ENCODE peak calls at places on chromosome 1, in six cellular contexts. A is H54, L is left cardiac atrium, I is aorta, T is cardiac fibroblast, O is SJSA1. R is an unnamed sample.

GRCh38 chr1:1426496-1426960 is 5.5 kb upstream of the ANKRD65 start:
- DNase-seq in A (no peak), L (no peak), I (no peak), T (no peak), O (no peak), R (no peak)

GRCh38 chr1:191831572-191831971 is 326.7 kb upstream of the RGS18 start:
- DNase-seq in A (no peak), L (no peak), I (no peak), T (no peak), O (no peak), R (peak; percentile 17)

GRCh38 chr1:63487336-63488065 is 35.5 kb downstream of the ITGB3BP start:
- DNase-seq in A (no peak), L (no peak), I (no peak), T (peak; percentile 69), O (peak; percentile 74), R (no peak)

GRCh38 chr1:116988908-116989307 is 12.7 kb upstream of the CD101 start:
- DNase-seq in A (no peak), L (no peak), I (no peak), T (peak; percentile 39), O (peak; percentile 12), R (no peak)

GRCh38 chr1:234535763-234536515 is 57.0 kb upstream of the TARBP1 start:
- DNase-seq in A (no peak), L (peak; percentile 77), I (no peak), T (peak; percentile 78), O (peak; percentile 91), R (no peak)

GRCh38 chr1:159247266-159247665 is 42.6 kb downstream of the ACKR1 start:
- DNase-seq in A (no peak), L (no peak), I (no peak), T (peak; percentile 21), O (no peak), R (no peak)

GRCh38 chr1:9689011-9689706 is 37.6 kb downstream of the PIK3CD start:
- DNase-seq in A (peak; percentile 49), L (peak; percentile 89), I (peak; percentile 95), T (peak; percentile 62), O (peak; percentile 74), R (peak; percentile 85)

GRCh38 chr1:232704694-232705680 is 75.1 kb upstream of the SIPA1L2 start:
- DNase-seq in A (peak; percentile 47), L (no peak), I (no peak), T (peak; percentile 76), O (peak; percentile 40), R (no peak)

GRCh38 chr1:84930831-84931230 is 37.8 kb upstream of the LPAR3 start:
- DNase-seq in A (no peak), L (no peak), I (no peak), T (no peak), O (no peak), R (no peak)

GRCh38 chr1:63746129-63746864 is 27.5 kb upstream of the ROR1 start:
- DNase-seq in A (peak; percentile 26), L (no peak), I (no peak), T (peak; percentile 95), O (peak; percentile 55), R (no peak)

GRCh38 chr1:1281533-1282321 is 1.5 kb downstream of the SCNN1D start:
- DNase-seq in A (peak; percentile 91), L (peak; percentile 68), I (no peak), T (peak; percentile 88), O (no peak), R (no peak)

GRCh38 chr1:206025283-206025820 is 1.7 kb upstream of the CTSE start:
- DNase-seq in A (no peak), L (no peak), I (no peak), T (no peak), O (no peak), R (no peak)

GRCh38 chr1:206144605-206145004 is 27.4 kb upstream of the AVPR1B start:
- DNase-seq in A (no peak), L (no peak), I (no peak), T (no peak), O (no peak), R (no peak)

GRCh38 chr1:179229214-179230140 is at the start of gene ABL2:
- DNase-seq in A (peak; percentile 56), L (peak; percentile 47), I (peak; percentile 79), T (no peak), O (peak; percentile 40), R (peak; percentile 65)